ENCODE peak calls at places on chromosomes 7 and 10, in five cellular contexts. T is heart right ventricle, R is aorta, Y is neural progenitor cell, M is HCT116. C is an unnamed sample.
A peak's percentile ranks its signal among the peaks of the same experiment; 100 is the strongest.

GRCh38 chr7:16420649-16421332 is 547 bp downstream of the CRPPA start:
- DNase-seq in T (peak; percentile 90), M (peak; percentile 68), R (peak; percentile 91), Y (peak; percentile 89), C (peak; percentile 89)

GRCh38 chr7:129362528-129362927 is 71.7 kb upstream of the STRIP2 start:
- DNase-seq in R (no peak), T (no peak), M (no peak), Y (no peak), C (no peak)

GRCh38 chr10:14879055-14879800 is 562 bp downstream of the SUV39H2 start:
- DNase-seq in Y (peak; percentile 60), T (peak; percentile 14), R (no peak), M (no peak), C (no peak)

GRCh38 chr10:70302292-70302691 is 18.5 kb upstream of the NPFFR1 start:
- DNase-seq in R (no peak), M (no peak), T (no peak), Y (no peak), C (peak; percentile 47)

GRCh38 chr10:58807631-58808024 is 295.0 kb downstream of the BICC1 start:
- DNase-seq in T (no peak), Y (no peak), R (peak; percentile 47), M (no peak), C (no peak)

GRCh38 chr7:21962677-21963076 is 17.0 kb upstream of the CDCA7L start:
- DNase-seq in R (no peak), T (no peak), M (no peak), Y (no peak), C (no peak)

GRCh38 chr7:128103498-128104108 is 72.4 kb upstream of the LRRC4 start:
- DNase-seq in Y (no peak), R (peak; percentile 63), T (peak; percentile 40), M (no peak), C (no peak)

GRCh38 chr7:150927954-150928340 is 50.2 kb downstream of the KCNH2 start:
- DNase-seq in M (peak; percentile 16), T (no peak), Y (no peak), R (no peak), C (peak; percentile 12)

GRCh38 chr7:2219136-2219535 is 13.6 kb downstream of the MAD1L1 start:
- DNase-seq in M (no peak), R (no peak), T (no peak), Y (no peak), C (no peak)

GRCh38 chr7:32583791-32584190 is 88.5 kb downstream of the AVL9 start:
- DNase-seq in M (no peak), R (no peak), T (no peak), Y (no peak), C (peak; percentile 92)

GRCh38 chr10:15725603-15726002 is 5.9 kb upstream of the ITGA8 start:
- DNase-seq in R (no peak), Y (peak; percentile 72), M (peak; percentile 27), T (no peak), C (peak; percentile 74)

GRCh38 chr7:116797611-116798010 is 64.8 kb upstream of the CAPZA2 start:
- DNase-seq in T (peak; percentile 19), Y (no peak), M (no peak), R (no peak), C (no peak)

GRCh38 chr10:79220296-79220695 is 127.0 kb upstream of the PPIF start:
- DNase-seq in M (no peak), Y (no peak), T (no peak), R (no peak), C (no peak)

GRCh38 chr10:79222186-79222585 is 125.1 kb upstream of the PPIF start:
- DNase-seq in R (no peak), Y (no peak), T (no peak), M (no peak), C (peak; percentile 45)

GRCh38 chr10:79221110-79222051 is 125.9 kb upstream of the PPIF start:
- DNase-seq in Y (peak; percentile 85), T (peak; percentile 86), M (no peak), R (peak; percentile 74), C (peak; percentile 62)

GRCh38 chr10:79223001-79223345 is 124.3 kb upstream of the PPIF start:
- DNase-seq in T (no peak), R (no peak), Y (peak; percentile 37), M (no peak), C (no peak)

DNA sequence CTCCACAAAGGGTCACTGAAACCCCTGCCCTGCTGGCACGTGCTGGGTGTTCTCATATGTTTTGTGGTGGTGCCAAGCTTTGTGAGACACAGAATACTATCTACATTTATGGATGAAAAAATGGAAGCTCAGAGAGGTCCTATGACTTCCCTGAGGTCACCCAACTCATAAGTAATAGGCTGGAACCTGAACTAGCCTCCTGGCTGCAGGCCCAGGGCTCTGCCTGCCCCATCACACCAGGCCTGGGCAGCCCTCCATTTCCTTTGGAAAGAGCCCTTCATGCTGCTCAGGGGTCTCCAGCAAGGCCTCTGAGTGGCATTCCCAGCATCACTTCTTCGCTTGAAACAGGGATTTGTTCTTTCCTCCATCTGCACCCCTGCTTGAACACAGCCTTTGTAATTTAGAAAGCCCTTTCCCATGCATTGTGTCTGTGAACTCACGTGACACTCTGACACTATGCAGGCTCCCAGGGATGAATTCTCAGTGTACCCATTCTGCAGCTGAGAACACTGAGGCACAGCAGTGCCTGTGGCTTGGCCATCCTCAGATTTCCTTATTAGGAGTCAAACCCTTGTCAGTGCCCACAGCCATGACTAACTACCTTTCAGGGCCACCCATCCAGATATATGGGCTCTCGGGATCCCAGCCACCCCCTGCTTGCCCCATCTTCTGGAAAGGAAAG is 127.9 kb upstream of the PPIF start:
- DNase-seq in M (no peak), R (no peak), T (no peak), Y (no peak), C (no peak)
- H3K36me3 ChIP-seq in M (peaks cover 11% of the 10 kb centered on the region), R (no peaks in the 10 kb centered on the region), T (peaks cover 19% of the 10 kb centered on the region), Y (no peaks in the 10 kb centered on the region), C (peaks cover 67% of the 10 kb centered on the region)

GRCh38 chr10:482036-482435 is 207.4 kb downstream of the DIP2C start:
- DNase-seq in M (no peak), Y (no peak), R (no peak), T (no peak), C (peak; percentile 22)
- H3K36me3 ChIP-seq in M (no peaks in the 10 kb centered on the region), Y (no peaks in the 10 kb centered on the region), R (no peaks in the 10 kb centered on the region), T (no peaks in the 10 kb centered on the region), C (peaks cover 25% of the 10 kb centered on the region)

DNA sequence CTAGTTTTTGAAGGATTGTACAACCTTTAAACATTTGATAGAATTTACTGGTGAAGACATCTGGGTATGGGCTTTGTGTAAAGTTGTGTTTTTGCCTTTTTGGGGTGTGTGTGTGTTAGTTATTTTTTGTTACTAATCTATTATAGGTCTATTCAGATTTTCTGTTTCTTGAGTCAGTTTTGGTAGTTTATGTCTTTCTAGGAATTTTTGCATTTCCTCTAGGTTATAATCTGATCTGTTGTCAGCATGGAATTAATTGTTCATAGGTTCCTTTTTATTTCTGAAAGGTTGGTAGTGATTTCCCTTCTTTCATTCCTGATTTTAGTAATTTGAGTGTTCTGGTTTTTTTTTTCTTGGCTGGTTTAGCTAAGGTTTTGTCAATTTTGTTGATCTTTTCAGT is 17.7 kb downstream of the SEPTIN7 start:
- DNase-seq in M (no peak), R (no peak), T (no peak), Y (no peak), C (no peak)
- H3K36me3 ChIP-seq in M (no peaks in the 10 kb centered on the region), R (no peaks in the 10 kb centered on the region), T (no peaks in the 10 kb centered on the region), Y (no peaks in the 10 kb centered on the region), C (peaks cover 3% of the 10 kb centered on the region)

DNA sequence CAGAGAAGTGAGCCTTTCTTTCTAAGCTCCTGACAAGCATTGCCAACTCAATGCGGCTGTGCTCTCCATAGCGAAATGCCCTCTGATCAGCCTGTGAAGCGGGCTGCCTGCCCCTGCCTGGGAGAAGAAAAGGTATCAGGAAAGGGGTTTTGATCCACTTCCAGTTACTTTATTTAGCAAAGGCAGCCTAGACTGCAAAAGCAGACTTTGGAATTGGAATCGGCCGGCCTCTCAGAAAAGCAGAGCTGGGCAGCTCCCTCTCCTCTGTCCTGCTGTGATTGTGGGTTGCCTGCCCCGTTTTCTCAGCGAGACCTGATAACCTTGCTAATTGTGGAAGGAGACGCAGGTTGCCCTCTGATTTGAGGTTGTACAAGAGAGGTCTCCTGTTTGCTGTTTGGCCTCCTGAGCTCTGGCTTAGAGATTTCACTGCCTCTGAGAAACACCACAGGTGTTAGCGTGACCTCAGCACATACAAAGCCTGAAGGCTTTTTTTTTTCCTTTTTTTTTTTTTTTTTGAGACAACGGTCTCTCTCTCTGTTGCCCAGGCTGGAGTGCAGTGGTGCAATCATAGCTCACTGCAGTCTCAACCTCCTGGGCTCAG is 53.9 kb upstream of the SH2B2 start:
- DNase-seq in Y (no peak), R (no peak), M (no peak), T (no peak), C (no peak)
- H3K36me3 ChIP-seq in Y (no peaks in the 10 kb centered on the region), R (peaks cover 3% of the 10 kb centered on the region), M (peaks cover 4% of the 10 kb centered on the region), T (peaks cover 11% of the 10 kb centered on the region), C (peaks cover 25% of the 10 kb centered on the region)

GRCh38 chr10:113096111-113097045 is 146.3 kb downstream of the TCF7L2 start:
- DNase-seq in R (peak; percentile 56), M (no peak), T (no peak), Y (no peak), C (no peak)
- H3K36me3 ChIP-seq in R (no peaks in the 10 kb centered on the region), M (peaks cover 52% of the 10 kb centered on the region), T (no peaks in the 10 kb centered on the region), Y (no peaks in the 10 kb centered on the region), C (peaks cover 31% of the 10 kb centered on the region)

GRCh38 chr7:6148724-6149360 is 117.7 kb downstream of the ANKRD61 start:
- DNase-seq in R (no peak), M (no peak), T (no peak), Y (no peak), C (no peak)
- H3K36me3 ChIP-seq in R (peaks cover 3% of the 10 kb centered on the region), M (peaks cover 57% of the 10 kb centered on the region), T (peaks cover 81% of the 10 kb centered on the region), Y (no peaks in the 10 kb centered on the region), C (peaks cover 77% of the 10 kb centered on the region)

DNA sequence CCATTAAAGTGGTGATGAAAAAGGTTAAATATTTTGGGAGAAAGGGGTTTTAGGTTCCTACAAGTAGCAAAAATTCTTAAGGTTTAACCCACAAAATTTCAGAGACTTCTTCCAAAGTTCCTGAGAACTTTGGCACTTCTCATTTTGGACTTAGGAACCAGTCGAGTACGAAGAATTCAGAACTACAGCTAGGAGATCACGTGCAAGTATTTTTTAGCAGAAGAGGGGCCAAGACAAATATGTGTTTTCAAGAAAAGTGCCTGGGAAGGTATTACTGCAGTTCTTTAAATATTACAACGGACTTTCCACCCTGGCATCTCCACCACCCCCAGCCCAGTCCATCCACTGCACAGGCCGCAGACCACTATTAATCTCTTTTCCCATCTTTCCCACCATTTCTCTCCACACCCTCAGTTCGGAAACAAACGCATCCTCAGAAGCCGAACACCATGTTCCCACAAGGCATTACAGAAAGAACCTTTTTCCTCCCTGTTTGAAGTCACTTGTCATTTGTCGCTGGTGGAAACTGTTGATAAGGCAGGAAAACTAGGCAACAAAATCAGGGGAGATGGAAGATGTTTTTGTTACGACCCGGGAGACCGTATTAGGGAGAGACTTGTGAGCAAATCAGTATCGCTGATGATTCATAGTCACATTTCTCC is 7.1 kb downstream of the INHBA start:
- DNase-seq in Y (no peak), T (no peak), M (no peak), R (no peak), C (no peak)
- H3K36me3 ChIP-seq in Y (no peaks in the 10 kb centered on the region), T (no peaks in the 10 kb centered on the region), M (no peaks in the 10 kb centered on the region), R (no peaks in the 10 kb centered on the region), C (peaks cover 23% of the 10 kb centered on the region)

DNA sequence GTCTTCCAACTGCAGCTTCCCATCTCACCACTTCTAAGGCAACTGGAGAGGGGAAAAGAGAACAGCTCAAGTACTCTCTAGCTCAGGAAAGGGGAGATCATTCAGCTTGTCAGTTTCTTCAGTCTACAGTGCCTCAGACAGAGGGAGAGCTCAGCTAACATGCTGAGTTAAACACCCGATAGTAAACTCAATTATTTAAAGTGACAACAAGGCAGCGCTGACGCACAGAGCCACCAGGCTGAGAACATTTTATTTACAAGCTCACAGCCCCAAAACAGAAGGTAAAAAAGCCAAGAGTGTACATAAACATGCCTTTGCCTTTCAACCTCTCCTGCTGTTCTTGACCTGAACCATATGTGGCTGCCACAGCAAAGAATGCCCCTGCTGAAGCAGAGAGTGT is 10.1 kb upstream of the CUZD1 start:
- DNase-seq in R (no peak), T (no peak), M (no peak), Y (no peak), C (no peak)
- H3K36me3 ChIP-seq in R (no peaks in the 10 kb centered on the region), T (no peaks in the 10 kb centered on the region), M (no peaks in the 10 kb centered on the region), Y (no peaks in the 10 kb centered on the region), C (no peaks in the 10 kb centered on the region)

GRCh38 chr7:69395072-69395714 is 203.1 kb upstream of the AUTS2 start:
- DNase-seq in Y (no peak), T (no peak), R (no peak), M (no peak), C (peak; percentile 88)
- H3K36me3 ChIP-seq in Y (no peaks in the 10 kb centered on the region), T (no peaks in the 10 kb centered on the region), R (no peaks in the 10 kb centered on the region), M (no peaks in the 10 kb centered on the region), C (no peaks in the 10 kb centered on the region)